ENCODE peak calls at places on chromosomes 4 and X, in eight cellular contexts. One of them, this sample, is unnamed.

GRCh38 chr4:186190456-186191265 is 706 bp upstream of the CYP4V2 start:
- DNase-seq in AML-193: peak
- DNase-seq in neuronal stem cell: no peak
- DNase-seq in ELF-1: peak
- DNase-seq in fibroblast of lung: peak
- DNase-seq in Caco-2: no peak
- DNase-seq in activated CD4-positive, alpha-beta T cell treated with anti-CD3 and anti-CD28 coated beads for 48 hours: peak
- DNase-seq in mesothelial cell of epicardium: peak
- DNase-seq in this sample: no peak

GRCh38 chr4:108045687-108046024 is 56.0 kb downstream of the HADH start:
- DNase-seq in AML-193: no peak
- DNase-seq in neuronal stem cell: no peak
- DNase-seq in ELF-1: no peak
- DNase-seq in fibroblast of lung: peak
- DNase-seq in Caco-2: no peak
- DNase-seq in activated CD4-positive, alpha-beta T cell treated with anti-CD3 and anti-CD28 coated beads for 48 hours: peak
- DNase-seq in mesothelial cell of epicardium: no peak
- DNase-seq in this sample: no peak

GRCh38 chrX:27555514-27555913 is 34.6 kb upstream of the DCAF8L2 start:
- DNase-seq in AML-193: peak
- DNase-seq in neuronal stem cell: peak
- DNase-seq in ELF-1: peak
- DNase-seq in fibroblast of lung: peak
- DNase-seq in Caco-2: peak
- DNase-seq in activated CD4-positive, alpha-beta T cell treated with anti-CD3 and anti-CD28 coated beads for 48 hours: no peak
- DNase-seq in mesothelial cell of epicardium: no peak
- DNase-seq in this sample: no peak

GRCh38 chr4:158636619-158637018 is 35.1 kb downstream of the C4orf46 start:
- DNase-seq in AML-193: no peak
- DNase-seq in neuronal stem cell: no peak
- DNase-seq in ELF-1: no peak
- DNase-seq in fibroblast of lung: no peak
- DNase-seq in Caco-2: no peak
- DNase-seq in activated CD4-positive, alpha-beta T cell treated with anti-CD3 and anti-CD28 coated beads for 48 hours: no peak
- DNase-seq in mesothelial cell of epicardium: no peak
- DNase-seq in this sample: no peak

GRCh38 chrX:125895518-125895917 is 270.6 kb downstream of the DCAF12L2 start:
- DNase-seq in AML-193: no peak
- DNase-seq in neuronal stem cell: no peak
- DNase-seq in ELF-1: no peak
- DNase-seq in fibroblast of lung: no peak
- DNase-seq in Caco-2: no peak
- DNase-seq in activated CD4-positive, alpha-beta T cell treated with anti-CD3 and anti-CD28 coated beads for 48 hours: no peak
- DNase-seq in mesothelial cell of epicardium: no peak
- DNase-seq in this sample: no peak

GRCh38 chrX:107627792-107628661 is at the start of gene PRPS1:
- DNase-seq in AML-193: peak
- DNase-seq in neuronal stem cell: peak
- DNase-seq in ELF-1: peak
- DNase-seq in fibroblast of lung: peak
- DNase-seq in Caco-2: peak
- DNase-seq in activated CD4-positive, alpha-beta T cell treated with anti-CD3 and anti-CD28 coated beads for 48 hours: peak
- DNase-seq in mesothelial cell of epicardium: peak
- DNase-seq in this sample: peak

GRCh38 chrX:13078739-13079444 is 34.5 kb upstream of the FAM9C start:
- DNase-seq in AML-193: peak
- DNase-seq in neuronal stem cell: no peak
- DNase-seq in ELF-1: peak
- DNase-seq in fibroblast of lung: peak
- DNase-seq in Caco-2: no peak
- DNase-seq in activated CD4-positive, alpha-beta T cell treated with anti-CD3 and anti-CD28 coated beads for 48 hours: no peak
- DNase-seq in mesothelial cell of epicardium: no peak
- DNase-seq in this sample: peak

GRCh38 chr4:53012738-53013137 is 150.6 kb downstream of the RASL11B start:
- DNase-seq in AML-193: no peak
- DNase-seq in neuronal stem cell: no peak
- DNase-seq in ELF-1: no peak
- DNase-seq in fibroblast of lung: no peak
- DNase-seq in Caco-2: no peak
- DNase-seq in activated CD4-positive, alpha-beta T cell treated with anti-CD3 and anti-CD28 coated beads for 48 hours: peak
- DNase-seq in mesothelial cell of epicardium: no peak
- DNase-seq in this sample: no peak

GRCh38 chr4:173073939-173074500 is 94.6 kb upstream of the GALNT7 start:
- DNase-seq in AML-193: no peak
- DNase-seq in neuronal stem cell: no peak
- DNase-seq in ELF-1: no peak
- DNase-seq in fibroblast of lung: no peak
- DNase-seq in Caco-2: no peak
- DNase-seq in activated CD4-positive, alpha-beta T cell treated with anti-CD3 and anti-CD28 coated beads for 48 hours: no peak
- DNase-seq in mesothelial cell of epicardium: no peak
- DNase-seq in this sample: no peak

GRCh38 chr4:33425916-33426315 is 2705.7 kb downstream of the PCDH7 start:
- DNase-seq in AML-193: no peak
- DNase-seq in neuronal stem cell: no peak
- DNase-seq in ELF-1: no peak
- DNase-seq in fibroblast of lung: no peak
- DNase-seq in Caco-2: no peak
- DNase-seq in activated CD4-positive, alpha-beta T cell treated with anti-CD3 and anti-CD28 coated beads for 48 hours: no peak
- DNase-seq in mesothelial cell of epicardium: no peak
- DNase-seq in this sample: no peak

GRCh38 chr4:1130318-1131186 is 17.2 kb upstream of the RNF212 start:
- DNase-seq in AML-193: peak
- DNase-seq in neuronal stem cell: peak
- DNase-seq in ELF-1: peak
- DNase-seq in fibroblast of lung: peak
- DNase-seq in Caco-2: peak
- DNase-seq in activated CD4-positive, alpha-beta T cell treated with anti-CD3 and anti-CD28 coated beads for 48 hours: peak
- DNase-seq in mesothelial cell of epicardium: peak
- DNase-seq in this sample: peak

GRCh38 chr4:74501579-74501978 is 56.6 kb downstream of the AREG start:
- DNase-seq in AML-193: no peak
- DNase-seq in neuronal stem cell: no peak
- DNase-seq in ELF-1: no peak
- DNase-seq in fibroblast of lung: peak
- DNase-seq in Caco-2: no peak
- DNase-seq in activated CD4-positive, alpha-beta T cell treated with anti-CD3 and anti-CD28 coated beads for 48 hours: no peak
- DNase-seq in mesothelial cell of epicardium: no peak
- DNase-seq in this sample: peak

GRCh38 chrX:680062-680461 is 49.5 kb downstream of the SHOX start:
- DNase-seq in AML-193: no peak
- DNase-seq in neuronal stem cell: no peak
- DNase-seq in ELF-1: no peak
- DNase-seq in fibroblast of lung: no peak
- DNase-seq in Caco-2: no peak
- DNase-seq in activated CD4-positive, alpha-beta T cell treated with anti-CD3 and anti-CD28 coated beads for 48 hours: no peak
- DNase-seq in mesothelial cell of epicardium: no peak
- DNase-seq in this sample: no peak

GRCh38 chrX:153595859-153596857 is 2.8 kb downstream of the CCNQ start:
- DNase-seq in AML-193: no peak
- DNase-seq in neuronal stem cell: no peak
- DNase-seq in ELF-1: no peak
- DNase-seq in fibroblast of lung: no peak
- DNase-seq in Caco-2: no peak
- DNase-seq in activated CD4-positive, alpha-beta T cell treated with anti-CD3 and anti-CD28 coated beads for 48 hours: no peak
- DNase-seq in mesothelial cell of epicardium: no peak
- DNase-seq in this sample: no peak

GRCh38 chr4:53185853-53186590 is 179.8 kb downstream of the SCFD2 start:
- DNase-seq in AML-193: no peak
- DNase-seq in neuronal stem cell: no peak
- DNase-seq in ELF-1: no peak
- DNase-seq in fibroblast of lung: peak
- DNase-seq in Caco-2: no peak
- DNase-seq in activated CD4-positive, alpha-beta T cell treated with anti-CD3 and anti-CD28 coated beads for 48 hours: no peak
- DNase-seq in mesothelial cell of epicardium: no peak
- DNase-seq in this sample: peak

GRCh38 chrX:69179380-69179911 is 14.2 kb upstream of the PJA1 start:
- DNase-seq in AML-193: no peak
- DNase-seq in neuronal stem cell: peak
- DNase-seq in ELF-1: peak
- DNase-seq in fibroblast of lung: peak
- DNase-seq in Caco-2: no peak
- DNase-seq in activated CD4-positive, alpha-beta T cell treated with anti-CD3 and anti-CD28 coated beads for 48 hours: no peak
- DNase-seq in mesothelial cell of epicardium: no peak
- DNase-seq in this sample: no peak

GRCh38 chr4:22532896-22533295 is 17.0 kb upstream of the ADGRA3 start:
- DNase-seq in AML-193: no peak
- DNase-seq in neuronal stem cell: no peak
- DNase-seq in ELF-1: no peak
- DNase-seq in fibroblast of lung: no peak
- DNase-seq in Caco-2: no peak
- DNase-seq in activated CD4-positive, alpha-beta T cell treated with anti-CD3 and anti-CD28 coated beads for 48 hours: no peak
- DNase-seq in mesothelial cell of epicardium: no peak
- DNase-seq in this sample: no peak

GRCh38 chr4:1615786-1616573 is 68.1 kb downstream of the FAM53A start:
- DNase-seq in AML-193: no peak
- DNase-seq in neuronal stem cell: no peak
- DNase-seq in ELF-1: no peak
- DNase-seq in fibroblast of lung: no peak
- DNase-seq in Caco-2: no peak
- DNase-seq in activated CD4-positive, alpha-beta T cell treated with anti-CD3 and anti-CD28 coated beads for 48 hours: no peak
- DNase-seq in mesothelial cell of epicardium: no peak
- DNase-seq in this sample: no peak

GRCh38 chr4:30952526-30953219 is 232.5 kb downstream of the PCDH7 start:
- DNase-seq in AML-193: no peak
- DNase-seq in neuronal stem cell: no peak
- DNase-seq in ELF-1: no peak
- DNase-seq in fibroblast of lung: peak
- DNase-seq in Caco-2: no peak
- DNase-seq in activated CD4-positive, alpha-beta T cell treated with anti-CD3 and anti-CD28 coated beads for 48 hours: no peak
- DNase-seq in mesothelial cell of epicardium: no peak
- DNase-seq in this sample: no peak

GRCh38 chr4:6019316-6020263 is 1.4 kb upstream of the C4orf50 start:
- DNase-seq in AML-193: peak
- DNase-seq in neuronal stem cell: peak
- DNase-seq in ELF-1: peak
- DNase-seq in fibroblast of lung: peak
- DNase-seq in Caco-2: no peak
- DNase-seq in activated CD4-positive, alpha-beta T cell treated with anti-CD3 and anti-CD28 coated beads for 48 hours: peak
- DNase-seq in mesothelial cell of epicardium: peak
- DNase-seq in this sample: no peak

GRCh38 chrX:77434949-77435348 is 12.2 kb upstream of the FGF16 start:
- DNase-seq in AML-193: no peak
- DNase-seq in neuronal stem cell: no peak
- DNase-seq in ELF-1: no peak
- DNase-seq in fibroblast of lung: no peak
- DNase-seq in Caco-2: no peak
- DNase-seq in activated CD4-positive, alpha-beta T cell treated with anti-CD3 and anti-CD28 coated beads for 48 hours: no peak
- DNase-seq in mesothelial cell of epicardium: no peak
- DNase-seq in this sample: no peak

GRCh38 chrX:42602136-42602535 is 175.8 kb downstream of the PPP1R2C start:
- DNase-seq in AML-193: no peak
- DNase-seq in neuronal stem cell: no peak
- DNase-seq in ELF-1: no peak
- DNase-seq in fibroblast of lung: peak
- DNase-seq in Caco-2: no peak
- DNase-seq in activated CD4-positive, alpha-beta T cell treated with anti-CD3 and anti-CD28 coated beads for 48 hours: no peak
- DNase-seq in mesothelial cell of epicardium: no peak
- DNase-seq in this sample: no peak

GRCh38 chrX:110743679-110744340 is 51.8 kb downstream of the CHRDL1 start:
- DNase-seq in AML-193: no peak
- DNase-seq in neuronal stem cell: no peak
- DNase-seq in ELF-1: no peak
- DNase-seq in fibroblast of lung: peak
- DNase-seq in Caco-2: no peak
- DNase-seq in activated CD4-positive, alpha-beta T cell treated with anti-CD3 and anti-CD28 coated beads for 48 hours: no peak
- DNase-seq in mesothelial cell of epicardium: no peak
- DNase-seq in this sample: no peak

GRCh38 chrX:129040124-129040523 is 483.2 kb downstream of the SMARCA1 start:
- DNase-seq in AML-193: no peak
- DNase-seq in neuronal stem cell: no peak
- DNase-seq in ELF-1: no peak
- DNase-seq in fibroblast of lung: no peak
- DNase-seq in Caco-2: no peak
- DNase-seq in activated CD4-positive, alpha-beta T cell treated with anti-CD3 and anti-CD28 coated beads for 48 hours: no peak
- DNase-seq in mesothelial cell of epicardium: no peak
- DNase-seq in this sample: no peak

GRCh38 chrX:103404225-103405008 is 28.1 kb downstream of the BEX3 start:
- DNase-seq in AML-193: no peak
- DNase-seq in neuronal stem cell: peak
- DNase-seq in ELF-1: peak
- DNase-seq in fibroblast of lung: peak
- DNase-seq in Caco-2: peak
- DNase-seq in activated CD4-positive, alpha-beta T cell treated with anti-CD3 and anti-CD28 coated beads for 48 hours: peak
- DNase-seq in mesothelial cell of epicardium: peak
- DNase-seq in this sample: peak

GRCh38 chr4:80926446-80926845 is 104.1 kb upstream of the BMP3 start:
- DNase-seq in AML-193: no peak
- DNase-seq in neuronal stem cell: no peak
- DNase-seq in ELF-1: no peak
- DNase-seq in fibroblast of lung: peak
- DNase-seq in Caco-2: no peak
- DNase-seq in activated CD4-positive, alpha-beta T cell treated with anti-CD3 and anti-CD28 coated beads for 48 hours: no peak
- DNase-seq in mesothelial cell of epicardium: no peak
- DNase-seq in this sample: no peak

GRCh38 chr4:46886711-46887110 is 22.3 kb downstream of the COX7B2 start:
- DNase-seq in AML-193: peak
- DNase-seq in neuronal stem cell: no peak
- DNase-seq in ELF-1: no peak
- DNase-seq in fibroblast of lung: peak
- DNase-seq in Caco-2: no peak
- DNase-seq in activated CD4-positive, alpha-beta T cell treated with anti-CD3 and anti-CD28 coated beads for 48 hours: no peak
- DNase-seq in mesothelial cell of epicardium: no peak
- DNase-seq in this sample: peak

GRCh38 chr4:185567828-185568442 is 32.6 kb upstream of the PDLIM3 start:
- DNase-seq in AML-193: no peak
- DNase-seq in neuronal stem cell: no peak
- DNase-seq in ELF-1: no peak
- DNase-seq in fibroblast of lung: peak
- DNase-seq in Caco-2: no peak
- DNase-seq in activated CD4-positive, alpha-beta T cell treated with anti-CD3 and anti-CD28 coated beads for 48 hours: no peak
- DNase-seq in mesothelial cell of epicardium: no peak
- DNase-seq in this sample: peak